ENCODE peak calls at places on chromosomes 5 and 9, in four cellular contexts. One of them, this sample, is unnamed.

GRCh38 chr9:98075332-98075805 is 18.8 kb downstream of the NANS start:
- DNase-seq in fibroblast of villous mesenchyme: peak
- DNase-seq in lung: no peak
- DNase-seq in foreskin fibroblast: peak
- DNase-seq in this sample: no peak

GRCh38 chr9:114671605-114672004 is 10.4 kb downstream of the TEX48 start:
- DNase-seq in fibroblast of villous mesenchyme: no peak
- DNase-seq in lung: no peak
- DNase-seq in foreskin fibroblast: no peak
- DNase-seq in this sample: no peak

GRCh38 chr5:27221410-27221809 is 183.0 kb upstream of the CDH9 start:
- DNase-seq in fibroblast of villous mesenchyme: no peak
- DNase-seq in lung: no peak
- DNase-seq in foreskin fibroblast: no peak
- DNase-seq in this sample: no peak

GRCh38 chr5:14108170-14108996 is 34.8 kb upstream of the TRIO start:
- DNase-seq in fibroblast of villous mesenchyme: peak
- DNase-seq in lung: peak
- DNase-seq in foreskin fibroblast: peak
- DNase-seq in this sample: no peak

GRCh38 chr9:85900504-85901201 is 40.3 kb upstream of the NAA35 start:
- DNase-seq in fibroblast of villous mesenchyme: peak
- DNase-seq in lung: no peak
- DNase-seq in foreskin fibroblast: peak
- DNase-seq in this sample: no peak

GRCh38 chr5:154202379-154203260 is 12.1 kb downstream of the GALNT10 start:
- DNase-seq in fibroblast of villous mesenchyme: no peak
- DNase-seq in lung: no peak
- DNase-seq in foreskin fibroblast: no peak
- DNase-seq in this sample: no peak

GRCh38 chr9:38074441-38074943 is 5.5 kb upstream of the SHB start:
- DNase-seq in fibroblast of villous mesenchyme: peak
- DNase-seq in lung: no peak
- DNase-seq in foreskin fibroblast: no peak
- DNase-seq in this sample: no peak

GRCh38 chr9:135919318-135919717 is 12.0 kb upstream of the CAMSAP1 start:
- DNase-seq in fibroblast of villous mesenchyme: no peak
- DNase-seq in lung: no peak
- DNase-seq in foreskin fibroblast: no peak
- DNase-seq in this sample: peak

GRCh38 chr9:4732890-4733289 is 8.1 kb downstream of the AK3 start:
- DNase-seq in fibroblast of villous mesenchyme: no peak
- DNase-seq in lung: no peak
- DNase-seq in foreskin fibroblast: no peak
- DNase-seq in this sample: no peak

GRCh38 chr5:157168286-157168685 is 2.2 kb upstream of the GARIN3 start:
- DNase-seq in fibroblast of villous mesenchyme: no peak
- DNase-seq in lung: no peak
- DNase-seq in foreskin fibroblast: no peak
- DNase-seq in this sample: no peak

GRCh38 chr5:141669519-141669918 is 12.5 kb downstream of the ARAP3 start:
- DNase-seq in fibroblast of villous mesenchyme: no peak
- DNase-seq in lung: no peak
- DNase-seq in foreskin fibroblast: no peak
- DNase-seq in this sample: no peak
- TF ChIP-seq CTCF in fibroblast of villous mesenchyme: no peak
- TF ChIP-seq CTCF in lung: no peak
- TF ChIP-seq CTCF in foreskin fibroblast: no peak
- TF ChIP-seq CTCF in this sample: no peak

GRCh38 chr9:7534211-7534935 is 265.2 kb downstream of the DMAC1 start:
- DNase-seq in fibroblast of villous mesenchyme: no peak
- DNase-seq in lung: no peak
- DNase-seq in foreskin fibroblast: no peak
- DNase-seq in this sample: no peak

GRCh38 chr9:7533376-7534090 is 266.0 kb downstream of the DMAC1 start:
- DNase-seq in fibroblast of villous mesenchyme: no peak
- DNase-seq in lung: no peak
- DNase-seq in foreskin fibroblast: no peak
- DNase-seq in this sample: no peak

DNA sequence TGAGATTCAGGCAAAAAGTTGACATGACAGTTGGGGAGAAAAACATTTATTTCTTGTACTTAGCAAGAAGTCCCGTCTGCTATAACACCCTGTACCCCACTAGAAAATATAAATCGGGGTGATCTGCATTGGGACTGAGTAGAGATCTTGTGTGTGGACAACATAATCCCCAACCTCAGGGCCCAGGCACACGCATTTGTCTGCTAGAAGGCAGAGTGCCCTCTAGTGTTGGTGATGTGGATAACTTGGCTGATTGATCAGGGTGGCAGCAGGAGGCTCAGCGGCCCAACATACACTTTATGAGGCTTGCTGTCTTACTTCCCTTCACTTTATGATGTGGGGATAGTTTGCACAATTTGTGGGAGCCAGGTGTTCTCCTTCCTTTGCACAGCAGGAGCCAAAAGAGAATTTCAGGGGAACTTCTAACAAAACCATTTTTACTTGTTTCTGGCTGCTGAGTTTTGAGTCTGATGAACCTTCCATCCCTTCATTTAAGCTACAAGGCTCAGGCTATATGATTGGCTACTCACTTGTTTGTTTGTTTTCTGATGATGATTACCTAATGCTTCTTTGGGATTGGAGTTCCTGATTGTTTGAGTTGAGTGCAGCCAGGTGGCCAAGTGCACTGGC is 263.2 kb downstream of the DMAC1 start:
- DNase-seq in fibroblast of villous mesenchyme: peak
- DNase-seq in lung: peak
- DNase-seq in foreskin fibroblast: peak
- DNase-seq in this sample: no peak
- TF ChIP-seq CTCF in fibroblast of villous mesenchyme: peak
- TF ChIP-seq CTCF in lung: no peak
- TF ChIP-seq CTCF in foreskin fibroblast: peak
- TF ChIP-seq CTCF in this sample: peak

GRCh38 chr5:111072949-111073682 is 1.6 kb downstream of the TSLP start:
- DNase-seq in fibroblast of villous mesenchyme: peak
- DNase-seq in lung: peak
- DNase-seq in foreskin fibroblast: peak
- DNase-seq in this sample: peak
- TF ChIP-seq CTCF in fibroblast of villous mesenchyme: no peak
- TF ChIP-seq CTCF in lung: no peak
- TF ChIP-seq CTCF in foreskin fibroblast: no peak
- TF ChIP-seq CTCF in this sample: peak

GRCh38 chr5:30039379-30039778 is 1154.1 kb upstream of the CDH6 start:
- DNase-seq in fibroblast of villous mesenchyme: no peak
- DNase-seq in lung: no peak
- DNase-seq in foreskin fibroblast: no peak
- DNase-seq in this sample: no peak

GRCh38 chr5:30041291-30041690 is 1152.2 kb upstream of the CDH6 start:
- DNase-seq in fibroblast of villous mesenchyme: no peak
- DNase-seq in lung: no peak
- DNase-seq in foreskin fibroblast: no peak
- DNase-seq in this sample: no peak

GRCh38 chr5:30041831-30042385 is 1151.6 kb upstream of the CDH6 start:
- DNase-seq in fibroblast of villous mesenchyme: no peak
- DNase-seq in lung: no peak
- DNase-seq in foreskin fibroblast: no peak
- DNase-seq in this sample: no peak

GRCh38 chr5:30042677-30043076 is 1150.8 kb upstream of the CDH6 start:
- DNase-seq in fibroblast of villous mesenchyme: no peak
- DNase-seq in lung: no peak
- DNase-seq in foreskin fibroblast: no peak
- DNase-seq in this sample: peak

GRCh38 chr5:30040483-30041116 is 1152.9 kb upstream of the CDH6 start:
- DNase-seq in fibroblast of villous mesenchyme: peak
- DNase-seq in lung: no peak
- DNase-seq in foreskin fibroblast: no peak
- DNase-seq in this sample: no peak
- TF ChIP-seq CTCF in fibroblast of villous mesenchyme: no peak
- TF ChIP-seq CTCF in lung: no peak
- TF ChIP-seq CTCF in foreskin fibroblast: peak
- TF ChIP-seq CTCF in this sample: peak

GRCh38 chr9:108547736-108548135 is 308.1 kb downstream of the ACTL7B start:
- DNase-seq in fibroblast of villous mesenchyme: no peak
- DNase-seq in lung: no peak
- DNase-seq in foreskin fibroblast: no peak
- DNase-seq in this sample: no peak
- TF ChIP-seq CTCF in fibroblast of villous mesenchyme: no peak
- TF ChIP-seq CTCF in lung: no peak
- TF ChIP-seq CTCF in foreskin fibroblast: no peak
- TF ChIP-seq CTCF in this sample: no peak

GRCh38 chr5:126597156-126597555 is 2.1 kb upstream of the ALDH7A1 start:
- DNase-seq in fibroblast of villous mesenchyme: peak
- DNase-seq in lung: no peak
- DNase-seq in foreskin fibroblast: peak
- DNase-seq in this sample: no peak

GRCh38 chr5:126591549-126591948 is 3.5 kb downstream of the ALDH7A1 start:
- DNase-seq in fibroblast of villous mesenchyme: no peak
- DNase-seq in lung: no peak
- DNase-seq in foreskin fibroblast: no peak
- DNase-seq in this sample: no peak

GRCh38 chr5:126594077-126594476 is 942 bp downstream of the ALDH7A1 start:
- DNase-seq in fibroblast of villous mesenchyme: peak
- DNase-seq in lung: no peak
- DNase-seq in foreskin fibroblast: no peak
- DNase-seq in this sample: no peak

GRCh38 chr5:126595486-126596083 is 566 bp upstream of the ALDH7A1 start:
- DNase-seq in fibroblast of villous mesenchyme: no peak
- DNase-seq in lung: no peak
- DNase-seq in foreskin fibroblast: no peak
- DNase-seq in this sample: no peak

DNA sequence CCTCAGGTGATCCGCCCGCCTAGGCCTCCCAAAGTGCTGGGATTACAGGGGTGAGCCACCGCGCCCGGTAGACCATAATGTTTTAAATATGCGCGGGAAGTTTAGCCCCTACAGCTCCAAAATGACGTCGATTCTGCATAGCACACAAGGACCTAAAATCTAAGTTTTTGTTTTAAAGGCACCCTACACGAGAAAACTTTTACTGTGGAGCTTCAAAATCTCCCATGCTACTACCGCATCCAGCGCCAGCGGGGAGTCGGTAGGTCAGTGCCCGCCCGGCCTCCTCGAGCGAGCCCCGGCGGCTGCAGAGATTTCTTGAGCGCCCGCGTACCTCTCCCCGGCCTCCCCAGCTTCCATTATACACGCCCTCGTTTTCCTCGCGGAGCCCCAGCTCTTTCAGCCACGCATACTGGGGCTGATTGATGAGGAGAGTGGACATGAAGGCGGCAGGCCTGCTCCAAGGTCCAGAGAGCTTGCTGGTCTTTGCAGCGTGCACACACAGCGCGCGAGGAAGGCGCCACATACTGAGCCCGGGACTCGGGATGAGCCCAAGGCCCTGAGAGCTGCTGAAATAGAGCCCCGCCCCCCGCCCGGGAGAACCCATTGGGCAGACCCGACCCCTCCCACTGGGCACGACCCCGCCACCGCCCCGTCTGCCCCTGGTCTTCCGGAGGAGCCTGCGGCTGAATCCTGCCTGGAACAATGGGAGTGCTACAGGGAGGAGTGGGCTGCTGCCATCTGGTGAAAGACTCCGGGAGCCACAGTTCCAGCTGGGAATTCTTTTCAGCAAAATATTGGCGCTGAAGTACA is at the start of gene ALDH7A1:
- DNase-seq in fibroblast of villous mesenchyme: peak
- DNase-seq in lung: peak
- DNase-seq in foreskin fibroblast: peak
- DNase-seq in this sample: peak
- TF ChIP-seq CTCF in fibroblast of villous mesenchyme: peak
- TF ChIP-seq CTCF in lung: no peak
- TF ChIP-seq CTCF in foreskin fibroblast: peak
- TF ChIP-seq CTCF in this sample: peak

This sample was measured in chondrocyte.